ENCODE peak calls at places on chromosomes 5 and 9, in ten cellular contexts. U, Z, B, T, P, C, X, O, L and S are unnamed samples.

GRCh38 chr5:10689391-10690081 is 71.5 kb downstream of the DAP start:
- DNase-seq in U (no peak), T (no peak), Z (no peak), C (peak), L (peak), B (no peak), O (no peak), P (no peak), X (no peak), S (no peak)

GRCh38 chr9:28136113-28136512 is 562.8 kb upstream of the C9orf72 start:
- DNase-seq in U (no peak), P (no peak), C (no peak), T (no peak), L (no peak), X (no peak), O (no peak), Z (no peak), B (no peak), S (no peak)

GRCh38 chr5:62208218-62208852 is 97.7 kb upstream of the KIF2A start:
- DNase-seq in P (no peak), X (no peak), Z (no peak), B (no peak), T (no peak), O (peak), C (no peak), L (no peak), U (no peak), S (no peak)

GRCh38 chr9:80841888-80842287 is 847.5 kb downstream of the TLE1 start:
- DNase-seq in L (no peak), P (no peak), X (no peak), T (no peak), U (no peak), Z (no peak), O (no peak), C (no peak), B (no peak), S (no peak)

GRCh38 chr9:35826071-35826701 is 2.3 kb downstream of the FAM221B start:
- DNase-seq in C (peak), X (no peak), L (peak), U (peak), O (peak), Z (peak), T (no peak), B (peak), P (peak), S (no peak)

GRCh38 chr5:59615272-59615671 is 278.3 kb downstream of the PDE4D start:
- DNase-seq in B (no peak), Z (no peak), L (no peak), C (no peak), U (no peak), X (no peak), O (no peak), T (no peak), P (no peak), S (no peak)

GRCh38 chr5:9544056-9544455 is 1.8 kb downstream of the SEMA5A start:
- DNase-seq in P (no peak), U (no peak), B (no peak), C (no peak), T (no peak), X (no peak), Z (no peak), O (no peak), L (no peak), S (no peak)

GRCh38 chr5:56569051-56569450 is 246.3 kb upstream of the MAP3K1 start:
- DNase-seq in C (no peak), T (no peak), X (no peak), B (no peak), O (no peak), U (no peak), P (no peak), L (no peak), Z (no peak), S (no peak)

GRCh38 chr5:21862986-21863385 is 990.2 kb downstream of the CDH12 start:
- DNase-seq in X (no peak), T (no peak), O (no peak), L (no peak), U (no peak), B (no peak), Z (no peak), P (no peak), C (no peak), S (no peak)

GRCh38 chr5:148388692-148389091 is 4.9 kb downstream of the FBXO38 start:
- DNase-seq in C (no peak), P (no peak), L (no peak), T (no peak), O (no peak), X (no peak), U (no peak), B (no peak), Z (no peak), S (no peak)

GRCh38 chr5:74916831-74917710 is 50.9 kb upstream of the FAM169A start:
- DNase-seq in C (peak), X (no peak), L (no peak), U (peak), B (no peak), T (no peak), Z (no peak), P (no peak), O (peak), S (no peak)

GRCh38 chr9:37408933-37409710 is 13.4 kb upstream of the GRHPR start:
- DNase-seq in X (no peak), C (no peak), U (no peak), B (no peak), O (no peak), Z (peak), T (peak), P (no peak), L (no peak), S (no peak)

GRCh38 chr9:95276395-95276954 is 41.0 kb downstream of the FANCC start:
- DNase-seq in P (no peak), B (no peak), X (no peak), C (no peak), T (no peak), O (no peak), Z (no peak), U (no peak), L (no peak), S (no peak)

GRCh38 chr5:9054821-9055589 is 490.9 kb downstream of the SEMA5A start:
- DNase-seq in U (no peak), Z (no peak), O (no peak), T (no peak), P (no peak), X (no peak), C (no peak), L (no peak), B (no peak), S (no peak)

GRCh38 chr5:154947778-154948177 is 6.9 kb downstream of the MRPL22 start:
- DNase-seq in L (no peak), Z (no peak), O (peak), U (no peak), B (no peak), C (no peak), T (no peak), X (no peak), P (no peak), S (no peak)

GRCh38 chr5:98428806-98429205 is 344.7 kb upstream of the RGMB start:
- DNase-seq in X (peak), T (peak), P (no peak), U (peak), Z (peak), C (no peak), O (no peak), B (peak), L (no peak), S (no peak)

GRCh38 chr5:80554646-80555045 is 15.4 kb downstream of the ANKRD34B start:
- DNase-seq in O (no peak), T (no peak), P (no peak), X (no peak), Z (no peak), L (peak), B (no peak), U (no peak), C (no peak), S (no peak)

GRCh38 chr9:136219276-136219675 is 14.3 kb upstream of the LHX3 start:
- DNase-seq in B (no peak), X (no peak), C (no peak), O (no peak), Z (no peak), T (no peak), L (no peak), U (no peak), P (no peak), S (no peak)

GRCh38 chr9:6383551-6384225 is 29.3 kb upstream of the UHRF2 start:
- DNase-seq in L (no peak), T (no peak), U (no peak), P (no peak), C (no peak), Z (no peak), B (no peak), X (no peak), O (no peak), S (no peak)

GRCh38 chr9:126988857-126989256 is 74.3 kb downstream of the RALGPS1 start:
- DNase-seq in Z (no peak), L (no peak), X (no peak), U (no peak), O (no peak), T (no peak), P (no peak), C (no peak), B (no peak), S (no peak)

GRCh38 chr5:171342362-171343111 is 33.5 kb downstream of the TLX3 start:
- DNase-seq in C (peak), B (peak), T (peak), U (peak), Z (no peak), P (no peak), X (no peak), L (peak), O (peak), S (no peak)

GRCh38 chr5:54644226-54644625 is 126.7 kb downstream of the SNX18 start:
- DNase-seq in L (no peak), P (no peak), X (no peak), Z (no peak), B (no peak), C (no peak), T (no peak), O (no peak), U (no peak), S (no peak)

GRCh38 chr9:34907044-34907443 is 51.0 kb upstream of the PHF24 start:
- DNase-seq in Z (no peak), B (no peak), L (no peak), O (no peak), C (no peak), X (no peak), T (no peak), U (no peak), P (no peak), S (no peak)

GRCh38 chr5:173509060-173509459 is 107.4 kb downstream of the BOD1 start:
- DNase-seq in Z (no peak), P (no peak), X (no peak), O (no peak), C (no peak), U (no peak), T (no peak), L (no peak), B (no peak), S (no peak)

GRCh38 chr9:125522328-125522725 is 184.7 kb downstream of the MAPKAP1 start:
- DNase-seq in C (no peak), T (peak), L (no peak), B (no peak), U (no peak), O (no peak), P (no peak), X (no peak), Z (no peak), S (no peak)

GRCh38 chr9:136792321-136793062 is 1.3 kb downstream of the TMEM141 start:
- DNase-seq in X (peak), B (no peak), T (no peak), C (no peak), U (no peak), P (no peak), Z (no peak), L (no peak), O (no peak), S (no peak)

GRCh38 chr5:171442287-171443042 is 23.0 kb downstream of the FGF18 start:
- DNase-seq in T (no peak), L (no peak), O (no peak), X (no peak), Z (no peak), C (no peak), U (no peak), P (no peak), B (no peak), S (no peak)

GRCh38 chr5:142011572-142012185 is 1.1 kb downstream of the GNPDA1 start:
- DNase-seq in B (no peak), O (no peak), L (no peak), Z (no peak), C (no peak), T (no peak), U (no peak), X (no peak), P (no peak), S (no peak)

GRCh38 chr9:81559741-81560140 is 129.6 kb downstream of the TLE1 start:
- DNase-seq in T (no peak), C (peak), X (no peak), P (no peak), Z (no peak), B (no peak), O (peak), L (no peak), U (no peak), S (no peak)

GRCh38 chr5:140575309-140575708 is 10.7 kb downstream of the SLC35A4 start:
- DNase-seq in O (peak), P (peak), B (peak), C (no peak), L (no peak), X (no peak), U (peak), T (peak), Z (no peak), S (no peak)

GRCh38 chr9:21524099-21524830 is 42.2 kb upstream of the IFNE start:
- DNase-seq in L (no peak), X (no peak), P (no peak), T (no peak), U (no peak), C (no peak), Z (no peak), B (no peak), O (no peak), S (no peak)

GRCh38 chr5:34491251-34491620 is 164.9 kb upstream of the RAI14 start:
- DNase-seq in T (no peak), O (no peak), Z (no peak), U (no peak), B (no peak), X (no peak), P (no peak), C (no peak), L (peak), S (no peak)

GRCh38 chr5:179606071-179606909 is 17.2 kb downstream of the HNRNPH1 start:
- DNase-seq in X (no peak), C (no peak), P (peak), L (no peak), O (no peak), Z (no peak), U (no peak), B (no peak), T (no peak), S (no peak)

GRCh38 chr9:90285946-90286345 is 356.7 kb downstream of the DIRAS2 start:
- DNase-seq in L (no peak), O (no peak), B (no peak), T (no peak), Z (no peak), P (no peak), U (no peak), C (no peak), X (no peak), S (no peak)

GRCh38 chr9:110583237-110583636 is 3.7 kb upstream of the SVEP1 start:
- DNase-seq in U (no peak), T (no peak), C (no peak), B (no peak), P (no peak), L (no peak), X (no peak), O (no peak), Z (no peak), S (no peak)

GRCh38 chr5:115264786-115265185 is 2.1 kb upstream of the PGGT1B start:
- DNase-seq in U (no peak), C (no peak), B (no peak), Z (no peak), X (no peak), L (no peak), P (no peak), T (no peak), O (no peak), S (no peak)

GRCh38 chr9:123097709-123098459 is 64.4 kb downstream of the GPR21 start:
- DNase-seq in B (no peak), O (no peak), T (no peak), L (no peak), P (no peak), Z (no peak), C (no peak), X (no peak), U (no peak), S (no peak)
- TF ChIP-seq EP300 in B (no peak), O (no peak), T (no peak), L (no peak), P (no peak), Z (no peak), C (no peak), X (no peak), U (no peak), S (no peak)

GRCh38 chr9:78620764-78621163 is 323.8 kb downstream of the PSAT1 start:
- DNase-seq in L (no peak), B (no peak), T (no peak), Z (no peak), O (no peak), C (no peak), U (no peak), P (no peak), X (no peak), S (no peak)
- H3K4me3 ChIP-seq in L (no peak), B (no peak), T (no peak), Z (no peak), O (no peak), C (no peak), U (no peak), P (no peak), X (no peak), S (no peak)

GRCh38 chr5:3325206-3325605 is 270.4 kb upstream of the IRX1 start:
- DNase-seq in P (no peak), X (no peak), L (no peak), U (no peak), B (no peak), C (no peak), T (no peak), O (no peak), Z (no peak), S (no peak)
- TF ChIP-seq EP300 in P (no peak), X (no peak), L (no peak), U (no peak), B (peak), C (no peak), T (no peak), O (no peak), Z (no peak), S (no peak)

GRCh38 chr5:14182761-14183160 is 39.6 kb downstream of the TRIO start:
- DNase-seq in B (no peak), T (no peak), U (no peak), L (no peak), Z (no peak), O (peak), X (no peak), C (no peak), P (no peak), S (no peak)
- H3K4me3 ChIP-seq in B (no peak), T (no peak), U (no peak), L (no peak), Z (no peak), O (no peak), X (no peak), C (no peak), P (no peak), S (no peak)

DNA sequence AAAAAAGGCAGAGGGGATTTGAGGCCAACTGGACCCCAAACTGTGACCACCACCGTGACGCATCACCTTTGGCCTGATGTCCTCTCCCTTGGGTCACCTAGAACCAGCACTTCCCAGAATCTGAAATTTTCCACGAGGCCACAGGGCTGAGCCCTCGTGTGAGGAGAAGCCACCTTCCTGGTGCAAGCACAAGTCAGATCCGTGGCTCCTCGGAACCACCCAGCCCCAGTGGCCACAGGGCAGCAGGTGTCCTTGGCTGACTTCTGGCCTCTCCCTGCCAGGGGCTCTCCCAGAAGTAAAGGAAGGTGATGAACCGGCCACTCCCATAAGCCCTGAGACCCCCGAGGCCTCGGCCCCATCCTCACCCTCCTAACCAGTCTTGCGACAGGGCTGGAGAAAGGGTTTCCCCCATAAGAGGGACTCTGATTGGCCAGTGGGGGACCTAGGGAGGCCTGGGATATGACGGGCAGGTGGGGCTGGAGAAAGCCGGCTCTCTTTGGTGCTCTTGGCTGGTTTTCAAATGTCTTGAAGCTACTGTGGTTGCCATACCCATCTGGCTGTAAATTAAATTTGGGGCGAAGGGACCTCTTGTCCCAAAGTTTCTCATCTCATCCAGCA is 20.9 kb upstream of the HMCN2 start:
- DNase-seq in C (no peak), U (no peak), Z (no peak), O (no peak), X (no peak), B (no peak), T (no peak), L (no peak), P (peak), S (no peak)
- TF ChIP-seq EP300 in C (no peak), U (no peak), Z (no peak), O (no peak), X (no peak), B (no peak), T (no peak), L (no peak), P (no peak), S (no peak)

GRCh38 chr5:1108008-1108864 is 3.6 kb downstream of the SLC12A7 start:
- DNase-seq in L (no peak), U (no peak), T (no peak), X (no peak), P (no peak), O (no peak), C (no peak), Z (no peak), B (no peak), S (no peak)

GRCh38 chr5:1107167-1108007 is 4.5 kb downstream of the SLC12A7 start:
- DNase-seq in U (no peak), P (no peak), T (no peak), O (peak), L (no peak), Z (no peak), B (no peak), X (no peak), C (no peak), S (no peak)

GRCh38 chr5:1105350-1106265 is 6.3 kb downstream of the SLC12A7 start:
- DNase-seq in L (no peak), B (no peak), Z (no peak), T (peak), X (no peak), C (peak), P (no peak), U (peak), O (peak), S (no peak)

GRCh38 chr5:1104327-1105006 is 7.4 kb downstream of the SLC12A7 start:
- DNase-seq in X (no peak), Z (no peak), L (no peak), P (no peak), C (no peak), O (no peak), T (no peak), B (no peak), U (no peak), S (no peak)

GRCh38 chr5:1106385-1107166 is 5.3 kb downstream of the SLC12A7 start:
- DNase-seq in U (no peak), P (no peak), O (peak), C (no peak), L (no peak), X (no peak), T (no peak), Z (no peak), B (no peak), S (no peak)
- H3K4me3 ChIP-seq in U (no peak), P (no peak), O (peak), C (no peak), L (no peak), X (no peak), T (no peak), Z (no peak), B (no peak), S (no peak)

GRCh38 chr5:151048526-151048925 is 28.1 kb downstream of the GPX3 start:
- DNase-seq in U (no peak), P (no peak), B (no peak), C (no peak), X (no peak), Z (no peak), O (no peak), L (peak), T (no peak), S (no peak)
- TF ChIP-seq EP300 in U (no peak), P (no peak), B (no peak), C (no peak), X (no peak), Z (no peak), O (no peak), L (no peak), T (no peak), S (no peak)

DNA sequence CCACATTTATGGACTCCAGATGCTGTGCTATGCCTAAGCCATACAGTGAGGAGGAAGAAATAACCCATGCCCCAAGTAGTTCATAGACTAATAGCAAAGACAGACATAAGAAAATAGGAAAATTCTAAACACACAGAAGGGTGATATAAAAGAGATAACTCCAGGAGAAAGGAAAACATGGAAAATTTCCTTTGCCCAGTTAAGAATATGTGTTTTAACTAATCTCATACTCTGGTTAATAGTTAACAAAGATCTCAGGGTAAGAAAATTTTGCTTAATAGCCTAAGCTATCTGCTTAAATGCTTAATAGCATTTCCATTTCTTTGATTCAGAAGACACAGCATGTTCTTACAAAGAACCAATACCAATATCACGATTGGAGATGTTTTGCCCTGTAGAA is 358.0 kb downstream of the MSX2 start:
- DNase-seq in X (no peak), O (no peak), L (no peak), B (no peak), U (no peak), Z (no peak), T (no peak), P (no peak), C (no peak), S (no peak)
- H3K4me3 ChIP-seq in X (no peak), O (no peak), L (no peak), B (no peak), U (no peak), Z (no peak), T (no peak), P (no peak), C (no peak), S (no peak)

GRCh38 chr5:88677943-88678779 is 204.8 kb downstream of the MEF2C start:
- DNase-seq in X (no peak), P (no peak), Z (no peak), L (no peak), C (no peak), B (no peak), T (no peak), U (no peak), O (no peak), S (no peak)
- TF ChIP-seq EP300 in X (no peak), P (no peak), Z (no peak), L (no peak), C (no peak), B (no peak), T (no peak), U (no peak), O (no peak), S (no peak)